ENCODE peak calls at places on chromosomes 11 and 22, in nine cellular contexts. V, Y, D, J, K, F, S, E and Q are unnamed samples.

GRCh38 chr11:88603499-88603898 is 266.0 kb upstream of the CTSC start:
- DNase-seq in V (no peak), Y (no peak), D (no peak), J (no peak), K (no peak), F (no peak), S (no peak), E (no peak), Q (no peak)

GRCh38 chr11:13745165-13745564 is 76.7 kb downstream of the FAR1 start:
- DNase-seq in V (no peak), Y (no peak), D (no peak), J (no peak), K (no peak), F (no peak), S (peak), E (no peak), Q (no peak)

GRCh38 chr11:126277780-126278179 is 5.1 kb upstream of the TIRAP start:
- DNase-seq in V (no peak), Y (no peak), D (no peak), J (no peak), K (no peak), F (no peak), S (no peak), E (no peak), Q (peak)

GRCh38 chr11:16981651-16982194 is 32.5 kb downstream of the PLEKHA7 start:
- DNase-seq in V (no peak), Y (no peak), D (no peak), J (peak), K (peak), F (peak), S (no peak), E (peak), Q (no peak)

GRCh38 chr22:38201371-38201717 is 450 bp upstream of the MAFF start:
- DNase-seq in V (no peak), Y (no peak), D (no peak), J (no peak), K (no peak), F (no peak), S (no peak), E (no peak), Q (no peak)

GRCh38 chr22:22684605-22685561 is 40.5 kb downstream of the GGTLC2 start:
- DNase-seq in V (no peak), Y (peak), D (no peak), J (peak), K (peak), F (peak), S (peak), E (peak), Q (peak)

GRCh38 chr11:77381749-77382693 is 80.5 kb upstream of the GDPD4 start:
- DNase-seq in V (no peak), Y (no peak), D (no peak), J (no peak), K (no peak), F (no peak), S (no peak), E (no peak), Q (no peak)

GRCh38 chr11:72932132-72932570 is 117.9 kb downstream of the ATG16L2 start:
- DNase-seq in V (no peak), Y (no peak), D (no peak), J (no peak), K (no peak), F (no peak), S (no peak), E (no peak), Q (no peak)

GRCh38 chr22:30866216-30866615 is 102.4 kb downstream of the MORC2 start:
- DNase-seq in V (peak), Y (no peak), D (no peak), J (no peak), K (no peak), F (no peak), S (no peak), E (no peak), Q (no peak)

GRCh38 chr11:126679033-126679432 is 321.5 kb downstream of the KIRREL3 start:
- DNase-seq in V (no peak), Y (no peak), D (no peak), J (no peak), K (no peak), F (no peak), S (no peak), E (no peak), Q (no peak)

GRCh38 chr11:40186401-40187091 is 1272.9 kb downstream of the LRRC4C start:
- DNase-seq in V (no peak), Y (no peak), D (no peak), J (no peak), K (no peak), F (no peak), S (no peak), E (no peak), Q (no peak)

GRCh38 chr22:37633693-37634504 is 5.6 kb upstream of the SH3BP1 start:
- DNase-seq in V (peak), Y (peak), D (no peak), J (peak), K (peak), F (peak), S (peak), E (peak), Q (peak)

GRCh38 chr11:16346975-16347374 is 9.4 kb downstream of the SOX6 start:
- DNase-seq in V (no peak), Y (no peak), D (no peak), J (no peak), K (no peak), F (no peak), S (no peak), E (no peak), Q (no peak)

GRCh38 chr11:20081336-20081735 is 78.9 kb downstream of the DBX1 start:
- DNase-seq in V (no peak), Y (no peak), D (no peak), J (peak), K (no peak), F (no peak), S (no peak), E (no peak), Q (no peak)

GRCh38 chr11:72222106-72222891 is 2.3 kb upstream of the INPPL1 start:
- DNase-seq in V (no peak), Y (no peak), D (no peak), J (peak), K (no peak), F (no peak), S (peak), E (no peak), Q (no peak)

GRCh38 chr11:64246874-64247728 is at the start of gene PPP1R14B:
- DNase-seq in V (peak), Y (peak), D (no peak), J (peak), K (peak), F (peak), S (peak), E (peak), Q (peak)

GRCh38 chr11:67252831-67253239 is 13.4 kb upstream of the GRK2 start:
- DNase-seq in V (no peak), Y (no peak), D (no peak), J (peak), K (peak), F (no peak), S (no peak), E (no peak), Q (peak)

GRCh38 chr11:1304376-1304775 is 5.1 kb downstream of the TOLLIP start:
- DNase-seq in V (peak), Y (peak), D (no peak), J (no peak), K (peak), F (no peak), S (no peak), E (no peak), Q (no peak)

GRCh38 chr11:60084866-60085265 is 3.6 kb upstream of the MS4A2 start:
- DNase-seq in V (no peak), Y (no peak), D (no peak), J (no peak), K (no peak), F (no peak), S (no peak), E (no peak), Q (no peak)
- TF ChIP-seq CTCF in V (no peak), Y (no peak), D (no peak), J (no peak), K (no peak), F (no peak), S (no peak), E (no peak), Q (no peak)

GRCh38 chr22:29483254-29483653 is 3.2 kb downstream of the NEFH start:
- DNase-seq in V (no peak), Y (no peak), D (no peak), J (no peak), K (no peak), F (no peak), S (no peak), E (no peak), Q (no peak)
- TF ChIP-seq CTCF in V (no peak), Y (no peak), D (no peak), J (no peak), K (no peak), F (no peak), S (no peak), E (no peak), Q (no peak)

DNA sequence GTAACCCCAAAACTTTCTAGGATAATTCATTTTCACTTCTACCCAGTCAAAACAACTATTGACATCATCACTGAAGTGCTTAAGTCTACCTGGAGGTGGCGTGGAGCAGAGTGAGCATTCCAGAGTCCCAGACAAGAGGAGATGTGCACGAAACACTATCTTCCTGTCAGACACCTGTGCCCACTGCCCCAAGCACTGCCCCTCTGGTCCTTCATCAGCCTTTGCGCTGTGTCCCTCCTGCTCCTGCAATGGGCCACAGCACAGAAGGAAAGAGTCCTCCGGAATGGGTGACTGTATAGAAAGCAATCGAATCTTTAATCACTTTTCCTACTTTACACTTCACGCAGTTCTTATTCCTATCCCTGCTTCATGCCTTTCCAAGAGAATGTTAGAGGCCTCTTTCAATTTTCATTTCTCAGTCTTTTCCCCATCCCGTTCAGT is 512 bp upstream of the GRIA4 start:
- DNase-seq in V (no peak), Y (peak), D (no peak), J (peak), K (no peak), F (peak), S (no peak), E (peak), Q (peak)
- TF ChIP-seq CTCF in V (no peak), Y (no peak), D (peak), J (peak), K (no peak), F (no peak), S (no peak), E (peak), Q (no peak)

DNA sequence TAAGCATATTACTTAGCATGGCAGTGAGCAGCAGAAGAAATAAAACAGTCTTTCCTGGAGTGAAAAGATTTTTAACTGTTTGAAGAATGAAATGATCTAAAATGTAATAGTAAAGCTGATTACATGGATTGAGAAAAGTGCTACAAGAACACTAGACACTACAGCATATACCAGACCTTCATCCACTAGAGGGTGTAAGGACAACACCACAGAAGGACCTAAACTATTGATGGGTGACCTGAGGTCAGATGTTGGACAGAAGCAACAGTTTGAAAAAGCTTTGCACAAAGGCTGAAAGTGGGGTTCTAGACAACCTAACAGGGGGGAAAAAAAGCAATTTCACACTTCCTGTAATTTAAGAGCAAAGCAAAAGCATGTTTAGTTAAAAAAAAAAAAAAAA is 97.7 kb downstream of the RBFOX2 start:
- DNase-seq in V (no peak), Y (no peak), D (peak), J (no peak), K (peak), F (no peak), S (peak), E (no peak), Q (no peak)
- TF ChIP-seq CTCF in V (peak), Y (peak), D (peak), J (peak), K (peak), F (no peak), S (peak), E (peak), Q (peak)

DNA sequence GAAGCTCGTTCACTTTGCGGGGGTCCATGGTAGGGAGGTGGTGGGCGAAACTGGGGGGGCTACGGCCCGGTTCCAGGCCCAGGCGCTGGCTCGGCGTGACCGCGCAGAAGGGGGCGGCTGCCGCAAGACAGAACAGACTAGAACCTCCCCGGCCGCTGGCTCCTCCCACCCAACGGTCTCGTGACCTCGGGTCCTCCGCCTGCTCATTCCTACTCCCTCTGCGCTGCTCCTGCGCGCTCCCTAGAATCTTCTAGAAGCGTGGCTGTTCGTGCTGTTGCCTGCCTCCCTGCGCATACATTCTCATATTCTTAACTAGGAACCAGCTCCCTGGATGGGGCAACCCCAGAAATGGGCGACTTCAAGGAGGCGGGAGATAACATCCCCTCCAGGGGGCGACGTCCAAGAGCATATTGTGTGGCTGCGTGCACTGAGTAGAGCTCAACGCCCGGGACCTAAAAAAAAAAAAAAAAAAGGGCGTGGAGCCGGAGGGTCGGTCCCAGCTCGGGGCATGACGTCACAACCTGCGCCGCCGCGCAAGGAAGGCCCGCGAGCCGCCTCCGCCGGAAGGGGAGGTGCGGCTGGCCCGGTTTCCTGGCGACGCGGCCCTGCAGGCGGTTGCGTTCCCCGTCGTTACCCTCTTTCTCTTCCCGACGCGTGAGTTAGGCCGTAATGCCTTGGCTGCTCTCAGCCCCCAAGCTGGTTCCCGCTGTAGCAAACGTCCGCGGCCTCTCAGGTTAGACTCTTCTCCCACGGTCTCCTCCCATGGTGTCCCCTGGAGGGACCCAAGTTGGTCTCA is at the start of the genes ST13 and XPNPEP3:
- DNase-seq in V (peak), Y (peak), D (peak), J (peak), K (peak), F (peak), S (peak), E (peak), Q (peak)
- TF ChIP-seq CTCF in V (peak), Y (no peak), D (no peak), J (peak), K (no peak), F (no peak), S (peak), E (peak), Q (peak)

GRCh38 chr11:124897681-124898680 is at the start of gene ROBO4:
- DNase-seq in V (no peak), Y (no peak), D (no peak), J (peak), K (no peak), F (no peak), S (peak), E (no peak), Q (no peak)
- TF ChIP-seq CTCF in V (no peak), Y (no peak), D (no peak), J (peak), K (no peak), F (no peak), S (no peak), E (no peak), Q (no peak)

DNA sequence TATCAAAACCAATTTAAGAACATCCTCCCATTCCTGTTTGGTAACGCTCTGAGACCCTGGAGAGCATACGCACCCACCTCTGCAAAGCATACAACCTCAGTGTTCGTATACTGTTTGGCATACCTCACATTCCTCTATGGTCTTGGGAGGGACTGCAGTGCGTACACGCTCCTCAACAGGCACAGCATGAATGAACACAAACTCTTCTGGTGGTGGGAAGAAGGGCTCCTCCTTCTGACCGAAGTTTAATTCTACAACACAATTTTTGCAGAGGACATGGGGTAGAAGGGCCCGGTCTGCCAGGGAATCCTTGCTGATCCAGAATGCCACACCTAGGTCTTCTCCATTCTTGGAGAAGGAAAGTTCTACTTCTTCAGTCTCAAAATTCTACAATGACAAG is 5.3 kb downstream of the HNRNPUL2 start:
- DNase-seq in V (no peak), Y (no peak), D (no peak), J (no peak), K (no peak), F (no peak), S (no peak), E (no peak), Q (no peak)
- TF ChIP-seq CTCF in V (no peak), Y (no peak), D (peak), J (peak), K (no peak), F (no peak), S (no peak), E (no peak), Q (no peak)

DNA sequence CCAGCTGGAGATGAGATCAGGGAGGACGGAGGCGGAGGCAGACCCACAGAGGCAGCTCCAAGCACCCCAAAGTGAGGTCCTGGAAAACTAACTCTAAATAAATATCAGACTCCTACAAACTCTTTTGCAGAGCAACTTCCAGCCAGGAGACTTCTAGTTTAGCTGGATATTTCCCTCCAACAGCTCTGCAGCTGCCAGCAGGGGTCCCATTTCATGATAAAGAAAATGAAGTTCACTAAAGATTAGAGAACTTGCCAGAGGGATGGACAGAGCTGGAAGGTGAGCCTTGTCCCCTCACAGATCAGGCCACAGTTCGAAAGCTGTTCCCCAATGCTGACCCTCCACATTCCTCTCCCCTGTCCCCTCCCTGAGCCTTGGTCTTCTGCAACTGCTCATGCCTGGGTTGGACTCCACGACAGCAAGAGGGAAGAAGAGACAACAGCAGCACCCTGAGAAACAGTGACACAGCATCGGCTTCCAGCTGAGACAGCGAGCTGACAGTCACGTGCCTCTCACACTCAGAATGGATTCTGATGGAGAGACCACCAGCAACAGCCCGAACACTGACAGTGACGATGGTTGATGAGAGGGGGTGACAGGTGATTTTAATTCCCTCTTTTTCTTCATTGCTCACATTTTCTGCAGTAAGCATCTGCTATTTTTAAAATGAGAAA is 5.7 kb downstream of the CARS1 start:
- DNase-seq in V (no peak), Y (no peak), D (no peak), J (no peak), K (no peak), F (no peak), S (no peak), E (no peak), Q (no peak)
- TF ChIP-seq CTCF in V (no peak), Y (no peak), D (no peak), J (no peak), K (no peak), F (no peak), S (no peak), E (no peak), Q (no peak)

GRCh38 chr11:9095421-9095820 is 4.0 kb upstream of the SCUBE2 start:
- DNase-seq in V (no peak), Y (no peak), D (no peak), J (peak), K (no peak), F (peak), S (no peak), E (no peak), Q (no peak)
- TF ChIP-seq CTCF in V (no peak), Y (no peak), D (peak), J (peak), K (no peak), F (no peak), S (no peak), E (no peak), Q (no peak)